ENCODE peak calls at places on chromosomes 12 and 14, in four cellular contexts. S is endothelial cell of umbilical vein, G is K562, D is keratinocyte. F is an unnamed sample. For H3K9me1, the result is how much of the 10 kb centered on the place peaks cover.

GRCh38 chr12:90854136-90854689 is 100.8 kb downstream of the CCER1 start:
- DNase-seq in G (peak), S (peak), D (no peak), F (peak)

GRCh38 chr12:127723236-127723635 is 543.7 kb upstream of the TMEM132C start:
- DNase-seq in D (no peak), G (no peak), S (no peak), F (no peak)

GRCh38 chr14:32137313-32137712 is 60.2 kb downstream of the ARHGAP5 start:
- DNase-seq in S (no peak), D (no peak), G (no peak), F (no peak)

GRCh38 chr12:127675936-127676335 is 591.0 kb upstream of the TMEM132C start:
- DNase-seq in S (no peak), G (no peak), D (no peak), F (no peak)

GRCh38 chr12:56115329-56115728 is 1.1 kb upstream of the RPL41 start:
- DNase-seq in D (no peak), G (no peak), S (peak), F (peak)

GRCh38 chr12:116375278-116375842 is 97.9 kb upstream of the MED13L start:
- DNase-seq in S (no peak), D (no peak), G (no peak), F (no peak)

GRCh38 chr12:2574536-2574935 is 220.2 kb upstream of the FKBP4 start:
- DNase-seq in G (no peak), S (no peak), D (no peak), F (no peak)

GRCh38 chr14:52926994-52927393 is 23.9 kb downstream of the FERMT2 start:
- DNase-seq in S (peak), D (no peak), G (no peak), F (peak)

GRCh38 chr12:123519151-123520001 is 14.1 kb downstream of the RILPL1 start:
- DNase-seq in D (peak), G (no peak), S (peak), F (peak)

GRCh38 chr12:116210762-116211161 is 66.7 kb downstream of the MED13L start:
- DNase-seq in S (no peak), D (no peak), G (no peak), F (no peak)

GRCh38 chr14:56723418-56723817 is 86.9 kb downstream of the OTX2 start:
- DNase-seq in G (no peak), S (no peak), D (no peak), F (no peak)

GRCh38 chr14:91237219-91237618 is 7.3 kb downstream of the GPR68 start:
- DNase-seq in S (peak), D (no peak), G (no peak), F (peak)

GRCh38 chr14:104864267-104865068 is 600 bp upstream of the CEP170B start:
- DNase-seq in S (no peak), G (peak), D (peak), F (no peak)

GRCh38 chr12:90366286-90366685 is 588.7 kb downstream of the CCER1 start:
- DNase-seq in D (no peak), G (no peak), S (peak), F (peak)

GRCh38 chr14:82414853-82415539 is 881.3 kb upstream of the SEL1L start:
- DNase-seq in S (no peak), G (no peak), D (no peak), F (no peak)

GRCh38 chr12:12028668-12029402 is 41.9 kb upstream of the BCL2L14 start:
- DNase-seq in G (no peak), D (no peak), S (no peak), F (no peak)

GRCh38 chr12:53062011-53062961 is 12.4 kb downstream of the TNS2 start:
- DNase-seq in D (no peak), S (no peak), G (no peak), F (no peak)

GRCh38 chr12:106051853-106052531 is 86.8 kb downstream of the NUAK1 start:
- DNase-seq in G (no peak), S (no peak), D (no peak), F (peak)

GRCh38 chr14:91264151-91265150 is 19.9 kb upstream of the GPR68 start:
- DNase-seq in S (no peak), D (no peak), G (peak), F (no peak)

GRCh38 chr12:88870000-88870737 is 289.9 kb upstream of the KITLG start:
- DNase-seq in G (no peak), D (no peak), S (no peak), F (peak)

GRCh38 chr12:7090222-7090998 is 1.8 kb downstream of the C1R start:
- DNase-seq in D (no peak), S (no peak), G (no peak), F (peak)

GRCh38 chr14:60485057-60485599 is 735 bp downstream of the C14orf39 start:
- DNase-seq in G (peak), S (no peak), D (no peak), F (no peak)

GRCh38 chr14:101820283-101820798 is 58.8 kb downstream of the PPP2R5C start:
- DNase-seq in D (no peak), G (no peak), S (no peak), F (no peak)

GRCh38 chr14:94644102-94644535 is 31.9 kb downstream of the SERPINA3 start:
- DNase-seq in G (no peak), S (no peak), D (no peak), F (no peak)

GRCh38 chr14:94646481-94646880 is 34.3 kb downstream of the SERPINA3 start:
- DNase-seq in D (no peak), S (peak), G (no peak), F (peak)

GRCh38 chr14:94643316-94644101 is 31.3 kb downstream of the SERPINA3 start:
- DNase-seq in S (no peak), D (no peak), G (no peak), F (no peak)

GRCh38 chr14:94648801-94649200 is 36.6 kb downstream of the SERPINA3 start:
- DNase-seq in G (no peak), D (no peak), S (no peak), F (no peak)

GRCh38 chr14:94646066-94646465 is 33.9 kb downstream of the SERPINA3 start:
- DNase-seq in S (no peak), G (no peak), D (no peak), F (no peak)
- H3K9me1 ChIP-seq in S (under half), G (under half), D (under half), F (under half)

GRCh38 chr12:13379531-13379930 is 183.0 kb downstream of the EMP1 start:
- DNase-seq in S (no peak), D (no peak), G (no peak), F (no peak)
- H3K4me2 ChIP-seq in S (no peak), D (no peak), G (no peak), F (no peak)

GRCh38 chr12:109915171-109916040 is 15.3 kb downstream of the TCHP start:
- DNase-seq in G (no peak), S (no peak), D (no peak), F (no peak)
- H3K4me3 ChIP-seq in G (no peak), S (no peak), D (no peak), F (no peak)

GRCh38 chr12:24519759-24520158 is 429.1 kb downstream of the BCAT1 start:
- DNase-seq in G (no peak), S (no peak), D (no peak), F (no peak)
- H3K9me1 ChIP-seq in G (under half), S (under half), D (under half), F (under half)

GRCh38 chr12:20154060-20154459 is 214.3 kb upstream of the PDE3A start:
- DNase-seq in G (no peak), D (no peak), S (no peak), F (peak)
- H3K4me2 ChIP-seq in G (no peak), D (no peak), S (no peak), F (peak)

GRCh38 chr14:42149609-42150261 is 543.1 kb downstream of the LRFN5 start:
- DNase-seq in S (no peak), D (no peak), G (no peak), F (no peak)
- H3K4me3 ChIP-seq in S (no peak), D (no peak), G (no peak), F (no peak)